ENCODE peak calls at places on chromosome 7, in ten cellular contexts. E is GM12865; Q is germinal center; B is H9; C is A549; N is Panc1; T is activated naive CD4-positive, alpha-beta T cell treated with anti-CD3 and anti-CD28 coated beads, Interleukin-2, amount 10 ng/mL, durations not matched to agents 7 days and 5 days; M is hepatocyte; L is activated naive CD8-positive, alpha-beta T cell treated with anti-CD3 and anti-CD28 coated beads, Interleukin-2, amount 50 U/mL, for 24 hours; O is substantia nigra. V is an unnamed sample.

GRCh38 chr7:11702938-11703337 is 129.1 kb downstream of the THSD7A start:
- DNase-seq in Q (no peak), O (no peak), M (no peak), L (no peak), T (no peak), N (no peak), C (no peak), B (no peak), E (peak), V (no peak)

GRCh38 chr7:36010656-36011587 is 142.1 kb upstream of the EEPD1 start:
- DNase-seq in B (no peak), T (no peak), C (no peak), O (no peak), N (no peak), L (no peak), Q (no peak), E (no peak), M (no peak), V (no peak)

GRCh38 chr7:27411145-27411544 is 168.5 kb downstream of the EVX1 start:
- DNase-seq in C (no peak), M (no peak), B (no peak), T (no peak), Q (no peak), O (no peak), L (no peak), N (no peak), E (no peak), V (no peak)

GRCh38 chr7:134532155-134533089 is 5.1 kb downstream of the AKR1B10 start:
- DNase-seq in M (no peak), O (no peak), N (no peak), E (no peak), T (no peak), Q (no peak), L (no peak), C (no peak), B (no peak), V (no peak)

GRCh38 chr7:107563761-107564552 is at the start of the genes COG5 and DUS4L:
- DNase-seq in E (peak), L (peak), N (no peak), O (peak), T (peak), Q (peak), M (peak), B (peak), C (peak), V (peak)

GRCh38 chr7:115844857-115845256 is 185.7 kb downstream of the TFEC start:
- DNase-seq in L (no peak), N (no peak), T (no peak), E (no peak), Q (no peak), B (no peak), M (no peak), O (no peak), C (no peak), V (peak)

GRCh38 chr7:75989084-75989725 is 5.2 kb downstream of the TMEM120A start:
- DNase-seq in L (no peak), O (no peak), E (no peak), B (no peak), N (no peak), M (no peak), T (no peak), C (no peak), Q (no peak), V (no peak)

GRCh38 chr7:28144266-28144665 is 36.3 kb downstream of the JAZF1 start:
- DNase-seq in Q (no peak), C (no peak), L (no peak), E (no peak), M (peak), B (peak), N (no peak), T (no peak), O (no peak), V (peak)

GRCh38 chr7:55432937-55433784 is 68.0 kb downstream of the LANCL2 start:
- DNase-seq in N (peak), Q (peak), O (no peak), B (no peak), M (peak), L (no peak), E (peak), T (peak), C (peak), V (peak)

GRCh38 chr7:117698018-117698417 is 175.2 kb downstream of the CTTNBP2 start:
- DNase-seq in L (no peak), T (no peak), C (peak), E (no peak), Q (no peak), M (no peak), B (no peak), N (no peak), O (no peak), V (no peak)

GRCh38 chr7:149436358-149436757 is 24.5 kb downstream of the ZNF777 start:
- DNase-seq in L (no peak), B (no peak), E (no peak), O (no peak), M (no peak), Q (no peak), N (no peak), C (no peak), T (no peak), V (no peak)

GRCh38 chr7:116236020-116236630 is 25.8 kb downstream of the TES start:
- DNase-seq in C (peak), Q (peak), M (peak), O (no peak), N (no peak), T (peak), E (peak), B (no peak), L (peak), V (peak)

GRCh38 chr7:12839508-12840153 is 152.2 kb downstream of the ARL4A start:
- DNase-seq in E (no peak), L (no peak), M (peak), T (no peak), B (peak), C (no peak), N (no peak), O (no peak), Q (no peak), V (no peak)

GRCh38 chr7:50959991-50960390 is 177.3 kb upstream of the GRB10 start:
- DNase-seq in Q (no peak), O (no peak), B (no peak), C (no peak), M (no peak), E (no peak), N (no peak), T (no peak), L (no peak), V (peak)

GRCh38 chr7:150323682-150324365 is 479 bp upstream of the ACTR3C start:
- DNase-seq in E (peak), T (no peak), N (no peak), Q (no peak), M (no peak), O (no peak), L (no peak), B (no peak), C (no peak), V (peak)